ENCODE peak calls at places on chromosomes 6 and 20, in ten cellular contexts. Z, J, F, M, C, V, Y, B, P and A are unnamed samples.
A peak's percentile ranks its signal among the peaks of the same experiment; 100 is the strongest.

GRCh38 chr6:34178361-34179105 is 32.6 kb upstream of the GRM4 start:
- DNase-seq in V (no peak), M (no peak), B (no peak), F (no peak), Z (no peak), J (no peak), P (no peak), C (no peak), Y (no peak), A (no peak)

GRCh38 chr20:40993794-40994540 is 34.7 kb upstream of the TOP1 start:
- DNase-seq in M (no peak), J (no peak), Z (no peak), Y (no peak), C (no peak), P (no peak), V (no peak), F (no peak), B (no peak), A (peak; percentile 31)

GRCh38 chr6:106163446-106163965 is 77.4 kb downstream of the PRDM1 start:
- DNase-seq in F (no peak), J (peak; percentile 52), V (peak; percentile 83), Z (no peak), P (peak; percentile 27), C (no peak), B (peak; percentile 29), Y (peak; percentile 39), M (peak; percentile 55), A (no peak)

GRCh38 chr6:99614430-99615161 is 8.0 kb downstream of the PRDM13 start:
- DNase-seq in P (no peak), Y (peak; percentile 46), C (no peak), Z (peak; percentile 81), F (no peak), V (peak; percentile 54), J (peak; percentile 17), M (peak; percentile 51), B (peak; percentile 76), A (no peak)

GRCh38 chr6:44475779-44476434 is 88.4 kb downstream of the CDC5L start:
- DNase-seq in V (peak; percentile 77), M (peak; percentile 82), Z (peak; percentile 94), Y (peak; percentile 89), F (peak; percentile 37), C (peak; percentile 78), J (peak; percentile 81), B (peak; percentile 91), P (peak; percentile 82), A (peak; percentile 94)

GRCh38 chr6:137353842-137354397 is 134.7 kb upstream of the IFNGR1 start:
- DNase-seq in M (no peak), B (no peak), Y (no peak), P (no peak), V (no peak), C (no peak), J (no peak), F (no peak), Z (no peak), A (no peak)

GRCh38 chr6:28370440-28370839 is 20.7 kb downstream of the ZKSCAN3 start:
- DNase-seq in Y (no peak), J (no peak), F (no peak), M (no peak), P (no peak), C (no peak), B (no peak), V (no peak), Z (no peak), A (no peak)

GRCh38 chr6:91782789-91783188 is 1195.9 kb upstream of the MAP3K7 start:
- DNase-seq in F (no peak), M (no peak), Y (no peak), B (peak; percentile 9), P (no peak), J (no peak), V (no peak), C (no peak), Z (no peak), A (no peak)

GRCh38 chr20:55216525-55217242 is 741.3 kb downstream of the DOK5 start:
- DNase-seq in J (no peak), Z (no peak), B (no peak), F (no peak), Y (no peak), V (no peak), C (no peak), M (no peak), P (no peak), A (no peak)

GRCh38 chr6:161302949-161303348 is 29.1 kb upstream of the AGPAT4 start:
- DNase-seq in J (no peak), V (no peak), Y (no peak), P (no peak), M (no peak), B (no peak), C (no peak), Z (no peak), F (no peak), A (peak; percentile 45)

GRCh38 chr6:148342146-148343027 is at the start of gene SASH1:
- DNase-seq in J (peak; percentile 71), V (peak; percentile 19), C (peak; percentile 69), P (peak; percentile 75), F (no peak), B (peak; percentile 97), Y (peak; percentile 95), Z (peak; percentile 83), M (peak; percentile 79), A (peak; percentile 92)

GRCh38 chr6:75818061-75818855 is 69.2 kb downstream of the MYO6 start:
- DNase-seq in M (no peak), Y (no peak), Z (no peak), J (no peak), B (no peak), V (no peak), C (no peak), F (no peak), P (no peak), A (no peak)

GRCh38 chr6:16276991-16277981 is 38.9 kb downstream of the GMPR start:
- DNase-seq in M (peak; percentile 58), F (peak; percentile 42), Z (peak; percentile 79), Y (peak; percentile 92), V (peak; percentile 64), P (peak; percentile 48), C (peak; percentile 19), B (peak; percentile 84), J (peak; percentile 52), A (no peak)

DNA sequence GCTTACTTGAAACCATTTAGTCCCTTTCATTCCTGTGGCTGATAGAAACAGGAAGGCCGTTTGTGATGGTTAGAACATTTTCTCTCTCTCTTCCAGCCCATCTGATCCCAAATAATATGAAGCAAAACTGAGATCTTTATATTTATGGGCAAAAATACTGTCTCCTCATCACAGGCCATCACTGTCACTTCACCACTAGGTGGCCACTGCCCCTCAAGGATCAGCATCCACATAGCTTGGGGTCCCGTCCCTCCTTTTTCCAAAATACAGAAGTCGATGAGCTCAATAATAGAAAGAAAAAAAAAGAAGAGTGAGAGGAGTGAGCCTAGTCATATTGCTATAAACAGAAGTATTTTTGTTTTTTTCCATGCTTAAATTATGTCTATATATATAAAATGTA is 46.4 kb upstream of the LAMP5 start:
- DNase-seq in C (no peak), Y (peak; percentile 9), B (peak; percentile 59), F (no peak), J (no peak), P (no peak), V (no peak), Z (no peak), M (no peak), A (no peak)
- TF ChIP-seq CTCF in C (peak; percentile 67), Y (peak; percentile 36), B (peak; percentile 84), F (peak; percentile 32), J (peak; percentile 23), P (peak; percentile 25), V (peak; percentile 43), Z (peak; percentile 45), M (peak; percentile 48), A (peak; percentile 36)

DNA sequence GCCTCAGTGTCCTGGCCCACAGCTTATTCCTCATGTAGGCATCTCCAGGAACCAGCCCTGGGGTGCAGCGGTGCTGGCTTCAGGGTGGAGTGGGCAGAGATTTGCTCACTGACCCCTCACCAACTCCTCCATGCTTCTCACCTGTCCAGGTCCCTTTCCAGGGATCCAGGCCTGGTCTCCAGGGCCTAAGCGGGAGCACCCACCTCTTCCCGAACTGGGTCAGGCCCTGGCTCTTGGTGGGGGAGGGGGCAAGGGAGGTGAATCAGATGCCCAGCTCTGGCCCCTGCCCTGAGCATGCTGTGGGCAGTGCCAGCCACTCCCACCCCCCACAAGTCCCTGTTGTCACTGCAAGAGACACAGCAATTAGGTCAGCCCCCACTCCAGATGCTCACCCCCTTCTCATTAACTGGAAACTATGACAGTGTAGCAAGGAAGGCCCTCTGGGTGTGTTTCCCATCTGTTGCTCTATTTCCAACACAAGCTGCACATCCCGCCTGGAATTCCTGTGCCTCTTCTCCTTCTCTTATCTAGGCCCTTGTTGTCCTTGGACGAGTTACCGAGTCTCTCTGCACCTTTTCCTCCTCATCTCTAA is 37.0 kb downstream of the MDFI start:
- DNase-seq in Y (no peak), M (no peak), V (no peak), F (no peak), J (no peak), P (no peak), B (no peak), C (no peak), Z (no peak), A (no peak)
- TF ChIP-seq CTCF in Y (no peak), M (no peak), V (no peak), F (no peak), J (no peak), P (no peak), B (no peak), C (no peak), Z (no peak), A (no peak)

DNA sequence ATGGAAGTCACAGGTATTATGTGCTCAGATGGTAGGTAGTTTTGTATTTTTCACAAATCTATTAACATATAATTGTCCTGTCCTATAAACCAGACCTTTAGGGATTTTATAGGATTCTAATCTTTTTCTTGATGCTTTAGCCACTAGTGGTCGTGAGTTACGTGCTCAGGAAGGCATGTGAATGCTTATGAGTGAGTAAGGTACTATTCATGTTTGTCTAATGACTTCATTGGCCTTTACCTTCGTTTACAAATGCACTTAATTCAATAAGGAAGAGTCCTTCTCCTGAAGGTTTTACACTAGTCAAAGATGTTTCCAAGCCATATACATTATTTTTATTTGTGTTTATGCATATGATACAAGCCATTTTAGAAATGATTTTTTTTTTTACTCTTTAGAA is 23.0 kb downstream of the PACRG start:
- DNase-seq in C (no peak), Y (no peak), P (no peak), Z (no peak), M (no peak), V (no peak), F (no peak), J (no peak), B (no peak), A (no peak)
- TF ChIP-seq CTCF in C (no peak), Y (no peak), P (no peak), Z (no peak), M (no peak), V (no peak), F (no peak), J (no peak), B (no peak), A (no peak)

DNA sequence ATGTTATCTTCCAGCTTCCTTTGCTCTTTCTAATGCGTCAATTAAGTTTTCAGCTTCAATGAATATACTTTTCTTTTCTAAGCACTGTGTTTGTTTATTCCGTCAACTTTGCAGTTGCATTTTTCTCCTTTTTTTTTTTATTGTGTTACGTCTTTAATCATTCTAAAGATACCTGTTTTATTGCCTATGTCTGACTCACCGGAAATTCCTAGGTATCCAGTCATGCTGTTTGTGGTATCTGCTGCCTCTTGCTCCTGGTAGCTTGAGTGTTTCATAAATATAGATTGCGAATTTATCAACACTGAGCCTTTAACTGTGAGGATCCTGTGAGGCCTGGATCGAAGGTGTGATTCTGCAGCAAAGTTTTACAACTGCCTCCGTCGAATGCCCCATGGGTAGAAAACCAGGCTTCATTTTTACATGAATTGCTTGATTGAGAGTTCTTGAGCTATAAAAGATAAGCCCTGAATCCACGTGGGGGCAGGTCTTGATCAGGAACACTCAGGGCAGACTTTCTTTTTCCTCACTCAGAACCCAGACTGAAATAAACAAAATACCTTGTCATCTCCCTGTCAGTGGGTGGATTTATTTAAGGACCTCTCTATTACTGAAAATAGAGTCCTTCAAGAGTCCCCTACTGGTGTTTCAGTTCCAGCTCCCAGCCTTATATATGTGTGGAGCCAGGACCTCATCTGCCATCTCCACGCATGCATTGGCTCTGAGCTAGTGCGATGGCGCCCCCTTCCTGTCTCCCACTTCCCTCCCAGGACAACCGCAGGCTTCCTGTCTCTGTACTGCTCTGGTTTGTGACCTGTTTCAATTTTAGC is 60.1 kb upstream of the LRRC1 start:
- DNase-seq in Z (peak; percentile 34), B (peak; percentile 64), J (peak; percentile 68), M (peak; percentile 52), C (peak; percentile 11), Y (peak; percentile 75), V (peak; percentile 58), F (no peak), P (peak; percentile 68), A (peak; percentile 62)
- TF ChIP-seq CTCF in Z (no peak), B (peak; percentile 63), J (peak; percentile 20), M (peak; percentile 42), C (peak; percentile 53), Y (peak; percentile 52), V (peak; percentile 38), F (peak; percentile 4), P (peak; percentile 36), A (peak; percentile 25)